ENCODE peak calls at places on chromosomes 5 and 9, in seven cellular contexts. U is NCI-H510A; P is HEK293T; Q is T-helper 9 cell; M is fibroblast of mammary gland; Z is AG08396; K is activated T-helper 1 cell treated with anti-CD3 and anti-CD28 coated beads, Interleukin-2, amount 50 U/mL, for 16 hours. L is an unnamed sample.

GRCh38 chr5:29229461-29229860 is 1964.0 kb upstream of the CDH6 start:
- DNase-seq in M (no peak), K (no peak), Q (no peak), Z (no peak), P (no peak), U (no peak), L (no peak)

GRCh38 chr5:161547573-161548471 is 1.3 kb upstream of the GABRB2 start:
- DNase-seq in Z (peak), Q (no peak), P (no peak), U (no peak), M (no peak), K (no peak), L (no peak)

GRCh38 chr5:57422341-57422740 is 60.3 kb downstream of the ACTBL2 start:
- DNase-seq in P (no peak), M (no peak), Z (no peak), Q (no peak), K (no peak), U (no peak), L (no peak)

GRCh38 chr9:22682536-22683392 is 236.1 kb downstream of the DMRTA1 start:
- DNase-seq in U (no peak), Q (no peak), Z (peak), P (no peak), M (peak), K (no peak), L (peak)

GRCh38 chr5:125550237-125550636 is 803.8 kb upstream of the ZNF608 start:
- DNase-seq in Z (peak), Q (no peak), K (no peak), M (peak), P (no peak), U (no peak), L (peak)

GRCh38 chr5:150615141-150615699 is 25.2 kb upstream of the SYNPO start:
- DNase-seq in M (peak), Z (peak), Q (no peak), U (no peak), K (no peak), P (no peak), L (no peak)

GRCh38 chr9:846852-847251 is 5.4 kb downstream of the DMRT1 start:
- DNase-seq in M (no peak), Z (no peak), P (no peak), K (no peak), Q (no peak), U (no peak), L (peak)

GRCh38 chr9:124077915-124078572 is 66.5 kb downstream of the LHX2 start:
- DNase-seq in K (no peak), U (no peak), Z (no peak), M (no peak), Q (no peak), P (no peak), L (peak)

GRCh38 chr5:73815631-73816030 is 189.6 kb downstream of the ARHGEF28 start:
- DNase-seq in Q (no peak), P (no peak), M (no peak), K (no peak), Z (no peak), U (no peak), L (peak)

GRCh38 chr9:20985851-20986600 is 45.4 kb downstream of the HACD4 start:
- DNase-seq in Q (no peak), M (peak), U (no peak), P (no peak), K (no peak), Z (no peak), L (no peak)

GRCh38 chr9:127865645-127866464 is 11.4 kb upstream of the ENG start:
- DNase-seq in U (no peak), Z (no peak), M (no peak), K (no peak), Q (no peak), P (no peak), L (no peak)